ENCODE peak calls at places on chromosomes 7 and 10, in nine cellular contexts. A is left ventricle myocardium superior; M is EH; J is right cardiac atrium; I is HCT116; L is erythroblast; D is stimulated activated CD4-positive, alpha-beta T cell treated with anti-CD3 and anti-CD28 coated beads, Interleukin-4, amount 100 ng/mL, for 48 hours; U is EL; W is amniotic epithelial cell. T is an unnamed sample.

GRCh38 chr10:71805776-71806705 is 32.7 kb upstream of the VSIR start:
- DNase-seq in A (no peak), M (no peak), J (no peak), I (peak; percentile 10), L (peak; percentile 30), D (no peak), U (no peak), W (peak; percentile 56), T (no peak)

GRCh38 chr7:44150466-44150832 is 9.3 kb upstream of the MYL7 start:
- DNase-seq in A (no peak), M (no peak), J (no peak), I (no peak), L (no peak), D (no peak), U (no peak), W (no peak), T (no peak)

GRCh38 chr10:100470367-100470766 is 7.6 kb downstream of the WNT8B start:
- DNase-seq in A (no peak), M (peak; percentile 74), J (no peak), I (no peak), L (no peak), D (no peak), U (peak; percentile 64), W (peak; percentile 66), T (peak; percentile 23)

GRCh38 chr7:23341846-23342598 is 42.9 kb downstream of the MALSU1 start:
- DNase-seq in A (no peak), M (peak; percentile 28), J (no peak), I (no peak), L (no peak), D (no peak), U (no peak), W (no peak), T (no peak)

GRCh38 chr7:40551685-40552576 is 417.1 kb downstream of the SUGCT start:
- DNase-seq in A (no peak), M (peak; percentile 84), J (no peak), I (no peak), L (peak; percentile 48), D (no peak), U (peak; percentile 73), W (peak; percentile 96), T (peak; percentile 57)

GRCh38 chr10:23516530-23516929 is 77.7 kb downstream of the OTUD1 start:
- DNase-seq in A (no peak), M (peak; percentile 21), J (no peak), I (no peak), L (no peak), D (no peak), U (peak; percentile 32), W (peak; percentile 43), T (peak; percentile 13)

GRCh38 chr10:112687647-112688046 is 240.6 kb downstream of the VTI1A start:
- DNase-seq in A (no peak), M (peak; percentile 30), J (peak; percentile 15), I (no peak), L (peak; percentile 95), D (no peak), U (peak; percentile 10), W (peak; percentile 81), T (peak; percentile 14)

GRCh38 chr7:124351950-124352349 is 319.1 kb upstream of the TMEM229A start:
- DNase-seq in A (peak; percentile 32), M (no peak), J (peak; percentile 7), I (no peak), L (no peak), D (no peak), U (no peak), W (no peak), T (no peak)

GRCh38 chr10:125114761-125115391 is 45.5 kb downstream of the CTBP2 start:
- DNase-seq in A (no peak), M (no peak), J (no peak), I (no peak), L (peak; percentile 67), D (no peak), U (no peak), W (peak; percentile 68), T (no peak)

GRCh38 chr10:78338717-78339116 is 305.1 kb downstream of the RPS24 start:
- DNase-seq in A (no peak), M (no peak), J (no peak), I (no peak), L (no peak), D (no peak), U (no peak), W (no peak), T (no peak)

GRCh38 chr7:157521061-157521731 is 184.4 kb downstream of the DNAJB6 start:
- DNase-seq in A (no peak), M (no peak), J (no peak), I (no peak), L (no peak), D (no peak), U (no peak), W (no peak), T (no peak)

GRCh38 chr10:104766341-104766740 is 125.3 kb downstream of the SORCS3 start:
- DNase-seq in A (no peak), M (peak; percentile 3), J (no peak), I (peak; percentile 67), L (no peak), D (no peak), U (peak; percentile 7), W (peak; percentile 1), T (no peak)

GRCh38 chr10:70753841-70754621 is 31.1 kb downstream of the TBATA start:
- DNase-seq in A (no peak), M (peak; percentile 58), J (no peak), I (no peak), L (no peak), D (no peak), U (peak; percentile 17), W (peak; percentile 17), T (no peak)

GRCh38 chr10:48377751-48378585 is 71.5 kb downstream of the MAPK8 start:
- DNase-seq in A (no peak), M (no peak), J (no peak), I (no peak), L (no peak), D (no peak), U (no peak), W (no peak), T (no peak)

GRCh38 chr7:13414661-13415105 is 574.8 kb downstream of the ETV1 start:
- DNase-seq in A (no peak), M (no peak), J (no peak), I (no peak), L (no peak), D (no peak), U (no peak), W (no peak), T (no peak)

T was measured in H4.